ENCODE peak calls at places on chromosomes 2 and 18, in nine cellular contexts. S is upper lobe of right lung, A is endothelial cell, N is progenitor cell of endocrine pancreas, H is HL-60, Z is AG10803, J is foreskin fibroblast, O is neural crest cell, G is GM23338. B is an unnamed sample.

GRCh38 chr2:102437122-102437521 is 14.2 kb downstream of the IL18RAP start:
- DNase-seq in S (no peak), J (no peak), G (no peak), Z (no peak), N (no peak), H (no peak), O (no peak), A (no peak), B (no peak)

GRCh38 chr2:28134262-28134812 is 243.8 kb downstream of the BABAM2 start:
- DNase-seq in O (no peak), G (peak), S (no peak), J (no peak), H (peak), N (no peak), A (no peak), Z (no peak), B (no peak)

GRCh38 chr2:25290811-25291510 is 50.8 kb downstream of the DNMT3A start:
- DNase-seq in Z (no peak), N (no peak), O (no peak), H (no peak), A (no peak), G (no peak), J (no peak), S (no peak), B (no peak)

GRCh38 chr2:182521453-182522427 is 94.9 kb upstream of the PDE1A start:
- DNase-seq in O (no peak), G (no peak), H (no peak), N (no peak), A (no peak), Z (no peak), S (no peak), J (no peak), B (no peak)

GRCh38 chr2:11270891-11271290 is 73.5 kb downstream of the ROCK2 start:
- DNase-seq in S (no peak), Z (peak), H (peak), J (peak), O (no peak), N (no peak), G (no peak), A (no peak), B (no peak)

GRCh38 chr18:13496691-13497281 is 229.6 kb downstream of the FAM210A start:
- DNase-seq in Z (no peak), S (no peak), A (no peak), J (no peak), G (no peak), N (no peak), H (no peak), O (no peak), B (no peak)

GRCh38 chr2:187545238-187545751 is 8.9 kb downstream of the TFPI start:
- DNase-seq in A (no peak), S (no peak), J (no peak), G (no peak), O (no peak), N (no peak), Z (no peak), H (no peak), B (no peak)

GRCh38 chr2:8481463-8482009 is 200.3 kb upstream of the ID2 start:
- DNase-seq in G (no peak), H (no peak), Z (no peak), O (no peak), S (no peak), N (no peak), J (no peak), A (no peak), B (no peak)

GRCh38 chr2:236872015-236872414 is 213.7 kb upstream of the COPS8 start:
- DNase-seq in O (no peak), J (no peak), Z (no peak), N (no peak), G (no peak), S (no peak), H (peak), A (no peak), B (peak)

GRCh38 chr2:73074110-73075069 is 2.9 kb upstream of the SFXN5 start:
- DNase-seq in J (no peak), G (no peak), H (no peak), Z (no peak), A (no peak), S (no peak), N (no peak), O (no peak), B (no peak)

GRCh38 chr18:6920099-6920955 is 190.8 kb downstream of the ARHGAP28 start:
- DNase-seq in O (peak), H (peak), A (peak), Z (peak), G (peak), N (peak), J (peak), S (no peak), B (no peak)

GRCh38 chr2:233350708-233351107 is 3.6 kb upstream of the DGKD start:
- DNase-seq in N (no peak), S (peak), H (peak), G (no peak), Z (peak), A (no peak), J (peak), O (no peak), B (no peak)

GRCh38 chr2:236882074-236882473 is 203.6 kb upstream of the COPS8 start:
- DNase-seq in G (no peak), N (no peak), O (no peak), A (no peak), J (no peak), S (no peak), Z (no peak), H (no peak), B (no peak)

GRCh38 chr18:49227456-49227855 is 233.0 kb downstream of the DYM start:
- DNase-seq in H (no peak), O (no peak), G (no peak), S (no peak), N (no peak), J (no peak), Z (no peak), A (no peak), B (no peak)

GRCh38 chr2:55620123-55620779 is 2.8 kb upstream of the PPP4R3B start:
- DNase-seq in G (peak), O (no peak), S (no peak), H (peak), N (no peak), A (peak), Z (no peak), J (no peak), B (no peak)

GRCh38 chr18:27605107-27605834 is 420.2 kb upstream of the CHST9 start:
- DNase-seq in N (peak), Z (peak), S (no peak), H (peak), A (peak), O (peak), J (peak), G (peak), B (no peak)

GRCh38 chr2:158659483-158659882 is 135.6 kb upstream of the DAPL1 start:
- DNase-seq in N (no peak), O (no peak), S (no peak), J (no peak), Z (no peak), G (no peak), A (no peak), H (no peak), B (no peak)

GRCh38 chr2:228352048-228352447 is 170.6 kb upstream of the SPHKAP start:
- DNase-seq in Z (no peak), O (no peak), A (no peak), S (no peak), G (no peak), N (no peak), J (no peak), H (no peak), B (no peak)

GRCh38 chr2:68799138-68799537 is 64.5 kb downstream of the ARHGAP25 start:
- DNase-seq in S (no peak), A (no peak), N (no peak), H (no peak), J (no peak), Z (no peak), O (no peak), G (no peak), B (no peak)

GRCh38 chr2:118539290-118539689 is 308.2 kb downstream of the EN1 start:
- DNase-seq in O (no peak), J (peak), A (peak), H (no peak), N (no peak), S (no peak), G (peak), Z (peak), B (no peak)

GRCh38 chr2:166337932-166338331 is 37.8 kb downstream of the SCN9A start:
- DNase-seq in O (no peak), A (no peak), J (no peak), S (no peak), G (peak), Z (no peak), H (no peak), N (no peak), B (no peak)

GRCh38 chr2:235721586-235721985 is 227.7 kb downstream of the AGAP1 start:
- DNase-seq in J (no peak), O (no peak), S (no peak), A (no peak), G (no peak), Z (no peak), H (no peak), N (no peak), B (no peak)

GRCh38 chr2:239177908-239178307 is 222.9 kb downstream of the HDAC4 start:
- DNase-seq in G (no peak), O (no peak), N (no peak), A (no peak), J (no peak), S (peak), H (no peak), Z (no peak), B (peak)

GRCh38 chr2:56199492-56199891 is 15.7 kb downstream of the CCDC85A start:
- DNase-seq in Z (peak), S (no peak), G (no peak), O (no peak), N (no peak), A (no peak), H (no peak), J (no peak), B (no peak)

GRCh38 chr2:119283873-119284331 is 60.3 kb downstream of the STEAP3 start:
- DNase-seq in O (no peak), J (peak), G (no peak), A (no peak), Z (peak), H (peak), S (peak), N (no peak), B (no peak)

GRCh38 chr2:35929551-35929950 is 426.0 kb upstream of the CRIM1 start:
- DNase-seq in O (no peak), N (no peak), A (no peak), G (no peak), Z (no peak), H (no peak), J (no peak), S (no peak), B (no peak)

GRCh38 chr2:152186257-152186656 is 10.7 kb upstream of the STAM2 start:
- DNase-seq in A (no peak), G (no peak), N (no peak), Z (no peak), H (no peak), S (no peak), O (no peak), J (no peak), B (no peak)

GRCh38 chr2:152183381-152184073 is 8.0 kb upstream of the STAM2 start:
- DNase-seq in G (peak), N (no peak), S (no peak), A (no peak), O (no peak), Z (no peak), J (no peak), H (no peak), B (no peak)
- TF ChIP-seq CTCF in G (no peak), N (no peak), S (no peak), A (no peak), O (no peak), Z (no peak), J (no peak), H (no peak), B (no peak)

GRCh38 chr18:65988371-65988770 is 237.6 kb downstream of the CDH7 start:
- DNase-seq in A (no peak), N (no peak), H (no peak), Z (no peak), G (no peak), S (no peak), O (no peak), J (no peak), B (no peak)
- TF ChIP-seq CTCF in A (no peak), N (no peak), H (no peak), Z (no peak), G (no peak), S (no peak), O (no peak), J (no peak), B (no peak)

GRCh38 chr2:138713069-138713496 is 67.1 kb downstream of the NXPH2 start:
- DNase-seq in J (no peak), O (no peak), A (no peak), N (no peak), S (no peak), G (no peak), H (no peak), Z (no peak), B (no peak)
- TF ChIP-seq CTCF in J (no peak), O (no peak), A (no peak), N (no peak), S (no peak), G (peak), H (no peak), Z (no peak), B (no peak)

GRCh38 chr2:203097735-203098134 is 83.1 kb downstream of the NBEAL1 start:
- DNase-seq in J (no peak), O (no peak), Z (no peak), A (no peak), N (no peak), H (no peak), G (no peak), S (no peak), B (no peak)
- TF ChIP-seq CTCF in J (no peak), O (peak), Z (peak), A (peak), N (peak), H (no peak), G (peak), S (no peak), B (peak)

GRCh38 chr2:37880546-37880945 is 44.5 kb upstream of the RMDN2 start:
- DNase-seq in O (no peak), S (no peak), J (no peak), N (no peak), G (no peak), Z (no peak), H (no peak), A (no peak), B (no peak)
- TF ChIP-seq CTCF in O (no peak), S (no peak), J (no peak), N (no peak), G (no peak), Z (peak), H (no peak), A (no peak), B (no peak)

DNA sequence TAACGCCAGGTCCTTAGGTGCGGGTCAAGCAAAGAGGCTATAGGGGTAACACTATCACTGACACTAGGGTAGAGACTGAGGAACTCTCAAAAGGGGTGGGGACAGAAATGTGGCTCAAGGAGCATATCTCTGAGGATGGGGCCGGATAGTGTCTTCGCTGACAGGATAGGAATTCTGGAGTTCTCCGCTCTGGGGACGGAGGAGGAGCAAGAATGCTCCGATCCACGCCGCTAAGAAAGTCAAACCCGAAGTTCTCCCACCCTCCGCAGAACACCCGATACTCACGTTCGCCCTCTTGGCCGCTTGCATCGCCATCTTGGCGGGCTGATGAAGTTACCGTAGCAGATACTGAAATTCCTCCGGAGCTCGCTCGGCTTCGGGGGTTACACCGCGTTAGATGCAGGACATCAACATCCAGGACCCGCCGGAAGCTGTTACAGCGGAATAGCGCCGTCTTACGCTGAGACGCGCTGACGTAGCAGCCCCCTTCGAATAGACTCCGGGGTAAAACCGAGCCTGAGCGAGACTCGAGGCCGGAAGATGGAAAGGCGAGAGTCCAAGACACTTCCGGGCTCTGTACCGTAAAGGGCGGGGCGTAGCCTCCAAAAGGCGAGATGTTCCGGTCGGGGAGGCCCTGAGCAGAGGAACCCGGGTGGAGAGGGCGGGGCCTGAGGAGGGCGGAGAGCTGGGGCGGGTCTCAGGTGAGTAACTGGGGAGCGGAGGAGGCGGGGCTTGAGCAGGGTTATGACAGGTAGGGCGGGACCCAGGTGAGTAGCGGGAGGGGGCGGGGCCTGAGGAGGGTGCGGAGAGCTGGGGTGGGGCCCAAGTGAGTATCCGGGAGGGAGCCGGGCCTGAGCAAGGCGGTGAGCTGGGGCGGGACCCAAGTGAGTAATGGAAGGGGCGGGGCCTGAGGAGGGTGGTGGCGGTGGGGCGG is at the start of gene SF3B6:
- DNase-seq in A (peak), N (peak), H (peak), G (peak), J (peak), Z (peak), S (peak), O (peak), B (peak)
- TF ChIP-seq CTCF in A (no peak), N (no peak), H (no peak), G (no peak), J (no peak), Z (no peak), S (no peak), O (no peak), B (no peak)

GRCh38 chr2:44943693-44944101 is 2.2 kb downstream of the SIX3 start:
- DNase-seq in G (peak), N (no peak), S (no peak), H (no peak), O (no peak), A (no peak), Z (no peak), J (no peak), B (no peak)
- TF ChIP-seq CTCF in G (no peak), N (no peak), S (no peak), H (no peak), O (no peak), A (no peak), Z (no peak), J (no peak), B (no peak)

DNA sequence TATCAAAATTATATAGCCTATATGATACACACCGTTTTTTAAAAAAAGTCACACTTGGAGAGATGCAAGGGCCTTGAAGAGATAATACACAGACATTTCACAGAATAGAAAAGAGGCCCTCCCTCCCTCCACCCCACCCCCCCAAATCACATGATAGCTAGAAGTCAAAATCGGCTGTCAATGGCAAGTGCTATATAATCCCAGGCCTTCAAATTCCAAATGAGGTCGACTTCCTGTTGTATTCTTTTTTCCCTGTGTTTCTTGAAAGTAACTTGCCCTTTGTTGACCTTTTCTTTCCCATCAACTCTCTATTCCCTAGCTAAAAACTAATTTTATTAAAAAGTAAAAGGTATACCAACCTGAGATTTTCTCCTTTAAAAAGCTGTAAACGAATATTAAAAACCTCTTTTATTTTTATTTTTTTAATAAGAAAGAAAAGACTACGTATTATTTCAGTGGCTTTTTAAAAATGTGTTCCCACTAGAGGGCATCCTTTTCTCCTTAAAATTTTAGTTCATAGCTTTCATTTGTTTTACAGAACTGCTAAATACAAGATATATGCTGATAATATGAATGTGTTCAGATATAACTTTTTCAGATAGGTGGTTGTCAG is 46.6 kb downstream of the KCMF1 start:
- DNase-seq in J (no peak), Z (no peak), G (peak), H (no peak), A (no peak), O (no peak), N (no peak), S (no peak), B (no peak)
- TF ChIP-seq CTCF in J (no peak), Z (peak), G (no peak), H (no peak), A (peak), O (peak), N (peak), S (peak), B (peak)

B was measured in type B pancreatic cell.